ENCODE peak calls at places on chromosomes 3 and 15, in nine cellular contexts. One of them, this sample, is unnamed.

GRCh38 chr3:13452490-13453335 is 27.4 kb upstream of the HDAC11 start:
- DNase-seq in progenitor cell of endocrine pancreas: no peak
- DNase-seq in dorsolateral prefrontal cortex: no peak
- DNase-seq in fibroblast of pulmonary artery: peak; percentile 67
- DNase-seq in mesothelial cell of epicardium: peak; percentile 42
- DNase-seq in lower lobe of right lung: no peak
- DNase-seq in Panc1: peak; percentile 51
- DNase-seq in choroid plexus epithelial cell: peak; percentile 79
- DNase-seq in SK-N-SH: peak; percentile 59
- DNase-seq in this sample: peak; percentile 74

GRCh38 chr3:40191850-40192448 is 117.6 kb upstream of the EIF1B start:
- DNase-seq in progenitor cell of endocrine pancreas: peak; percentile 59
- DNase-seq in dorsolateral prefrontal cortex: peak; percentile 65
- DNase-seq in fibroblast of pulmonary artery: peak; percentile 72
- DNase-seq in mesothelial cell of epicardium: peak; percentile 74
- DNase-seq in lower lobe of right lung: peak; percentile 58
- DNase-seq in Panc1: peak; percentile 35
- DNase-seq in choroid plexus epithelial cell: peak; percentile 79
- DNase-seq in SK-N-SH: peak; percentile 71
- DNase-seq in this sample: peak; percentile 65

GRCh38 chr3:123728014-123728413 is 143.2 kb upstream of the HACD2 start:
- DNase-seq in progenitor cell of endocrine pancreas: no peak
- DNase-seq in dorsolateral prefrontal cortex: no peak
- DNase-seq in fibroblast of pulmonary artery: peak; percentile 49
- DNase-seq in mesothelial cell of epicardium: no peak
- DNase-seq in lower lobe of right lung: no peak
- DNase-seq in Panc1: no peak
- DNase-seq in choroid plexus epithelial cell: peak; percentile 76
- DNase-seq in SK-N-SH: no peak
- DNase-seq in this sample: peak; percentile 62

GRCh38 chr15:77537006-77537405 is 95.7 kb downstream of the LINGO1 start:
- DNase-seq in progenitor cell of endocrine pancreas: no peak
- DNase-seq in dorsolateral prefrontal cortex: no peak
- DNase-seq in fibroblast of pulmonary artery: no peak
- DNase-seq in mesothelial cell of epicardium: no peak
- DNase-seq in lower lobe of right lung: no peak
- DNase-seq in Panc1: no peak
- DNase-seq in choroid plexus epithelial cell: no peak
- DNase-seq in SK-N-SH: no peak
- DNase-seq in this sample: no peak

GRCh38 chr15:45616901-45617323 is 17.9 kb upstream of the SQOR start:
- DNase-seq in progenitor cell of endocrine pancreas: no peak
- DNase-seq in dorsolateral prefrontal cortex: no peak
- DNase-seq in fibroblast of pulmonary artery: no peak
- DNase-seq in mesothelial cell of epicardium: no peak
- DNase-seq in lower lobe of right lung: no peak
- DNase-seq in Panc1: no peak
- DNase-seq in choroid plexus epithelial cell: no peak
- DNase-seq in SK-N-SH: no peak
- DNase-seq in this sample: no peak

GRCh38 chr3:171328419-171329082 is 131.7 kb downstream of the TNIK start:
- DNase-seq in progenitor cell of endocrine pancreas: no peak
- DNase-seq in dorsolateral prefrontal cortex: no peak
- DNase-seq in fibroblast of pulmonary artery: peak; percentile 50
- DNase-seq in mesothelial cell of epicardium: no peak
- DNase-seq in lower lobe of right lung: peak; percentile 73
- DNase-seq in Panc1: no peak
- DNase-seq in choroid plexus epithelial cell: peak; percentile 34
- DNase-seq in SK-N-SH: no peak
- DNase-seq in this sample: peak; percentile 48

GRCh38 chr3:151974067-151974466 is 100.6 kb downstream of the SUCNR1 start:
- DNase-seq in progenitor cell of endocrine pancreas: no peak
- DNase-seq in dorsolateral prefrontal cortex: no peak
- DNase-seq in fibroblast of pulmonary artery: peak; percentile 29
- DNase-seq in mesothelial cell of epicardium: no peak
- DNase-seq in lower lobe of right lung: no peak
- DNase-seq in Panc1: no peak
- DNase-seq in choroid plexus epithelial cell: peak; percentile 74
- DNase-seq in SK-N-SH: no peak
- DNase-seq in this sample: peak; percentile 61

GRCh38 chr3:45414823-45415222 is 26.4 kb downstream of the LARS2 start:
- DNase-seq in progenitor cell of endocrine pancreas: no peak
- DNase-seq in dorsolateral prefrontal cortex: no peak
- DNase-seq in fibroblast of pulmonary artery: no peak
- DNase-seq in mesothelial cell of epicardium: no peak
- DNase-seq in lower lobe of right lung: no peak
- DNase-seq in Panc1: no peak
- DNase-seq in choroid plexus epithelial cell: no peak
- DNase-seq in SK-N-SH: no peak
- DNase-seq in this sample: no peak

DNA sequence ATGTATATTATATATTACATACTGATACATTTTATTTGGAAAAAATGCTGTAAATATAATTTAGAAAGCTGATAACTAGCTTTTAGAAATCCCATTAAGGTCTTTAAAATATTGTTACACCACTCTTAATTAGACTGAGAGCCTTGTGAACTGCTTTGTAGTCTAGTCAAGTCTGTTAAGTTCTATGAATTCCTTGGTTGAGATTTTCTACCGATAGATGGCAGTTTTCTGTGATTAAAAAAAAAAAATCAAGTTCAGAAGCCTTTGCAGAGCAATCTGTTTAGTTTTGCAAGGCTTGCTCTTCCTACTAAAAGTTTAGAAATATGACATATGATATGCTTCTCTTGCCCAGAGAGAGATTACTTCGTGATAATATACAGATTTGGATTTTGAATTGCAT is 60.4 kb upstream of the SLITRK3 start:
- DNase-seq in progenitor cell of endocrine pancreas: no peak
- DNase-seq in dorsolateral prefrontal cortex: no peak
- DNase-seq in fibroblast of pulmonary artery: no peak
- DNase-seq in mesothelial cell of epicardium: no peak
- DNase-seq in lower lobe of right lung: no peak
- DNase-seq in Panc1: no peak
- DNase-seq in choroid plexus epithelial cell: no peak
- DNase-seq in SK-N-SH: no peak
- DNase-seq in this sample: peak; percentile 9
- TF ChIP-seq CTCF in progenitor cell of endocrine pancreas: no peak
- TF ChIP-seq CTCF in dorsolateral prefrontal cortex: peak; percentile 35
- TF ChIP-seq CTCF in fibroblast of pulmonary artery: no peak
- TF ChIP-seq CTCF in mesothelial cell of epicardium: no peak
- TF ChIP-seq CTCF in lower lobe of right lung: no peak
- TF ChIP-seq CTCF in Panc1: peak; percentile 31
- TF ChIP-seq CTCF in choroid plexus epithelial cell: no peak
- TF ChIP-seq CTCF in SK-N-SH: peak; percentile 32
- TF ChIP-seq CTCF in this sample: peak; percentile 22

GRCh38 chr3:81003817-81004216 is 757.6 kb downstream of the GBE1 start:
- DNase-seq in progenitor cell of endocrine pancreas: no peak
- DNase-seq in dorsolateral prefrontal cortex: no peak
- DNase-seq in fibroblast of pulmonary artery: no peak
- DNase-seq in mesothelial cell of epicardium: no peak
- DNase-seq in lower lobe of right lung: no peak
- DNase-seq in Panc1: no peak
- DNase-seq in choroid plexus epithelial cell: no peak
- DNase-seq in SK-N-SH: no peak
- DNase-seq in this sample: no peak

GRCh38 chr3:80998022-80998421 is 763.4 kb downstream of the GBE1 start:
- DNase-seq in progenitor cell of endocrine pancreas: no peak
- DNase-seq in dorsolateral prefrontal cortex: no peak
- DNase-seq in fibroblast of pulmonary artery: no peak
- DNase-seq in mesothelial cell of epicardium: no peak
- DNase-seq in lower lobe of right lung: no peak
- DNase-seq in Panc1: no peak
- DNase-seq in choroid plexus epithelial cell: no peak
- DNase-seq in SK-N-SH: no peak
- DNase-seq in this sample: no peak

GRCh38 chr3:81005992-81006391 is 755.5 kb downstream of the GBE1 start:
- DNase-seq in progenitor cell of endocrine pancreas: no peak
- DNase-seq in dorsolateral prefrontal cortex: no peak
- DNase-seq in fibroblast of pulmonary artery: no peak
- DNase-seq in mesothelial cell of epicardium: no peak
- DNase-seq in lower lobe of right lung: no peak
- DNase-seq in Panc1: no peak
- DNase-seq in choroid plexus epithelial cell: peak; percentile 13
- DNase-seq in SK-N-SH: no peak
- DNase-seq in this sample: no peak

GRCh38 chr3:80999481-80999880 is 762.0 kb downstream of the GBE1 start:
- DNase-seq in progenitor cell of endocrine pancreas: no peak
- DNase-seq in dorsolateral prefrontal cortex: no peak
- DNase-seq in fibroblast of pulmonary artery: no peak
- DNase-seq in mesothelial cell of epicardium: no peak
- DNase-seq in lower lobe of right lung: no peak
- DNase-seq in Panc1: no peak
- DNase-seq in choroid plexus epithelial cell: no peak
- DNase-seq in SK-N-SH: no peak
- DNase-seq in this sample: no peak

DNA sequence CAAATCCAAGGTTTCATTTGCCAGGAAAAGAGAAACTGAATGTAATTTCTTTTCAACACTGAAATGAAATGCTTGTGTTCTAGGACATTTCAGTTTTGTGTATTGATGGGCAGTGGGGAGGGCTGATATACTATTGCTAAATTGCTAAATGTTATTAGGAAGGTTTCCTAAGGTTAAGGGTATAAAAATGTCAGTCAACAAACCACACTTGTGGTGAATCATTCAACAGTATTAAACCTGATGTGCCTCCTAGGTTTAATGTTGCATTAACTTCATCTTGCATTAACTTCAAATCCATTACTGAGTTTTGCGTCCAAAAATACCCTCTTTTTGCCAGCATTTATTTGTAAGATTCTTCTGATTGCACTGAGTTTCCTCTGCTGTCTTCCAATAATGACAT is 758.4 kb downstream of the GBE1 start:
- DNase-seq in progenitor cell of endocrine pancreas: no peak
- DNase-seq in dorsolateral prefrontal cortex: no peak
- DNase-seq in fibroblast of pulmonary artery: no peak
- DNase-seq in mesothelial cell of epicardium: no peak
- DNase-seq in lower lobe of right lung: no peak
- DNase-seq in Panc1: no peak
- DNase-seq in choroid plexus epithelial cell: no peak
- DNase-seq in SK-N-SH: no peak
- DNase-seq in this sample: no peak
- TF ChIP-seq CTCF in progenitor cell of endocrine pancreas: no peak
- TF ChIP-seq CTCF in dorsolateral prefrontal cortex: no peak
- TF ChIP-seq CTCF in fibroblast of pulmonary artery: no peak
- TF ChIP-seq CTCF in mesothelial cell of epicardium: no peak
- TF ChIP-seq CTCF in lower lobe of right lung: no peak
- TF ChIP-seq CTCF in Panc1: no peak
- TF ChIP-seq CTCF in choroid plexus epithelial cell: no peak
- TF ChIP-seq CTCF in SK-N-SH: no peak
- TF ChIP-seq CTCF in this sample: no peak

GRCh38 chr3:115787818-115788217 is 164.5 kb downstream of the GAP43 start:
- DNase-seq in progenitor cell of endocrine pancreas: no peak
- DNase-seq in dorsolateral prefrontal cortex: no peak
- DNase-seq in fibroblast of pulmonary artery: no peak
- DNase-seq in mesothelial cell of epicardium: no peak
- DNase-seq in lower lobe of right lung: no peak
- DNase-seq in Panc1: no peak
- DNase-seq in choroid plexus epithelial cell: no peak
- DNase-seq in SK-N-SH: no peak
- DNase-seq in this sample: no peak

GRCh38 chr3:115788921-115789470 is 165.7 kb downstream of the GAP43 start:
- DNase-seq in progenitor cell of endocrine pancreas: no peak
- DNase-seq in dorsolateral prefrontal cortex: no peak
- DNase-seq in fibroblast of pulmonary artery: peak; percentile 78
- DNase-seq in mesothelial cell of epicardium: no peak
- DNase-seq in lower lobe of right lung: no peak
- DNase-seq in Panc1: no peak
- DNase-seq in choroid plexus epithelial cell: peak; percentile 80
- DNase-seq in SK-N-SH: no peak
- DNase-seq in this sample: peak; percentile 79

GRCh38 chr3:115785782-115786181 is 162.5 kb downstream of the GAP43 start:
- DNase-seq in progenitor cell of endocrine pancreas: no peak
- DNase-seq in dorsolateral prefrontal cortex: no peak
- DNase-seq in fibroblast of pulmonary artery: no peak
- DNase-seq in mesothelial cell of epicardium: no peak
- DNase-seq in lower lobe of right lung: no peak
- DNase-seq in Panc1: no peak
- DNase-seq in choroid plexus epithelial cell: no peak
- DNase-seq in SK-N-SH: no peak
- DNase-seq in this sample: no peak

GRCh38 chr3:115783938-115784738 is 160.8 kb downstream of the GAP43 start:
- DNase-seq in progenitor cell of endocrine pancreas: peak; percentile 94
- DNase-seq in dorsolateral prefrontal cortex: peak; percentile 86
- DNase-seq in fibroblast of pulmonary artery: peak; percentile 93
- DNase-seq in mesothelial cell of epicardium: peak; percentile 94
- DNase-seq in lower lobe of right lung: peak; percentile 92
- DNase-seq in Panc1: no peak
- DNase-seq in choroid plexus epithelial cell: peak; percentile 94
- DNase-seq in SK-N-SH: peak; percentile 95
- DNase-seq in this sample: peak; percentile 86

GRCh38 chr3:115784739-115785571 is 161.6 kb downstream of the GAP43 start:
- DNase-seq in progenitor cell of endocrine pancreas: no peak
- DNase-seq in dorsolateral prefrontal cortex: no peak
- DNase-seq in fibroblast of pulmonary artery: peak; percentile 39
- DNase-seq in mesothelial cell of epicardium: no peak
- DNase-seq in lower lobe of right lung: no peak
- DNase-seq in Panc1: no peak
- DNase-seq in choroid plexus epithelial cell: peak; percentile 55
- DNase-seq in SK-N-SH: peak; percentile 68
- DNase-seq in this sample: no peak
- TF ChIP-seq CTCF in progenitor cell of endocrine pancreas: no peak
- TF ChIP-seq CTCF in dorsolateral prefrontal cortex: no peak
- TF ChIP-seq CTCF in fibroblast of pulmonary artery: no peak
- TF ChIP-seq CTCF in mesothelial cell of epicardium: peak; percentile 46
- TF ChIP-seq CTCF in lower lobe of right lung: peak; percentile 20
- TF ChIP-seq CTCF in Panc1: no peak
- TF ChIP-seq CTCF in choroid plexus epithelial cell: no peak
- TF ChIP-seq CTCF in SK-N-SH: no peak
- TF ChIP-seq CTCF in this sample: no peak

GRCh38 chr15:60777558-60777957 is 298.6 kb upstream of the ICE2 start:
- DNase-seq in progenitor cell of endocrine pancreas: no peak
- DNase-seq in dorsolateral prefrontal cortex: no peak
- DNase-seq in fibroblast of pulmonary artery: no peak
- DNase-seq in mesothelial cell of epicardium: no peak
- DNase-seq in lower lobe of right lung: no peak
- DNase-seq in Panc1: no peak
- DNase-seq in choroid plexus epithelial cell: no peak
- DNase-seq in SK-N-SH: no peak
- DNase-seq in this sample: no peak

GRCh38 chr15:60772395-60773120 is 293.6 kb upstream of the ICE2 start:
- DNase-seq in progenitor cell of endocrine pancreas: no peak
- DNase-seq in dorsolateral prefrontal cortex: no peak
- DNase-seq in fibroblast of pulmonary artery: no peak
- DNase-seq in mesothelial cell of epicardium: no peak
- DNase-seq in lower lobe of right lung: no peak
- DNase-seq in Panc1: no peak
- DNase-seq in choroid plexus epithelial cell: no peak
- DNase-seq in SK-N-SH: no peak
- DNase-seq in this sample: peak; percentile 6

GRCh38 chr15:60774829-60775228 is 295.9 kb upstream of the ICE2 start:
- DNase-seq in progenitor cell of endocrine pancreas: no peak
- DNase-seq in dorsolateral prefrontal cortex: no peak
- DNase-seq in fibroblast of pulmonary artery: no peak
- DNase-seq in mesothelial cell of epicardium: no peak
- DNase-seq in lower lobe of right lung: no peak
- DNase-seq in Panc1: no peak
- DNase-seq in choroid plexus epithelial cell: peak; percentile 41
- DNase-seq in SK-N-SH: no peak
- DNase-seq in this sample: no peak

GRCh38 chr15:60773255-60773654 is 294.3 kb upstream of the ICE2 start:
- DNase-seq in progenitor cell of endocrine pancreas: no peak
- DNase-seq in dorsolateral prefrontal cortex: no peak
- DNase-seq in fibroblast of pulmonary artery: no peak
- DNase-seq in mesothelial cell of epicardium: no peak
- DNase-seq in lower lobe of right lung: no peak
- DNase-seq in Panc1: no peak
- DNase-seq in choroid plexus epithelial cell: no peak
- DNase-seq in SK-N-SH: no peak
- DNase-seq in this sample: no peak

DNA sequence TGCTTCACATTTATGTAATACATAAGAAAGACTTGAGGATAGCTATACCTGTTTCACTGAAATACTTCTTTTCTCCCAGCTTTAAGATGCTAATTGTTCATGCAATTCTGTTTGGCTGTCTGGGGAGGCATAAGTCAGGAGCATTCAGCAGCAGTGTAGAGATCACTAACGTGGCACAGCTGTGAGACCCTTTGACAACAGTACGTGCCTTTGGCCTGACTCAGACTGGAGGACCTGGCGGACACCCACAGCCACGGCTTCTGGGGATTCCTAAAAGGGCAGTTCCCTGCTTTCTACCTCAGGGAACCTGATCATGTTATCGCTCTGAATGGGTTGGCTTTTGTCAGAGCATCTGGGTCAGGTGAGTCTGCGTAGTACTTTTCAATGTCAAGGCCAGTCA is 295.0 kb upstream of the ICE2 start:
- DNase-seq in progenitor cell of endocrine pancreas: no peak
- DNase-seq in dorsolateral prefrontal cortex: no peak
- DNase-seq in fibroblast of pulmonary artery: no peak
- DNase-seq in mesothelial cell of epicardium: no peak
- DNase-seq in lower lobe of right lung: no peak
- DNase-seq in Panc1: no peak
- DNase-seq in choroid plexus epithelial cell: peak; percentile 35
- DNase-seq in SK-N-SH: no peak
- DNase-seq in this sample: no peak
- TF ChIP-seq CTCF in progenitor cell of endocrine pancreas: no peak
- TF ChIP-seq CTCF in dorsolateral prefrontal cortex: no peak
- TF ChIP-seq CTCF in fibroblast of pulmonary artery: no peak
- TF ChIP-seq CTCF in mesothelial cell of epicardium: no peak
- TF ChIP-seq CTCF in lower lobe of right lung: no peak
- TF ChIP-seq CTCF in Panc1: no peak
- TF ChIP-seq CTCF in choroid plexus epithelial cell: no peak
- TF ChIP-seq CTCF in SK-N-SH: no peak
- TF ChIP-seq CTCF in this sample: no peak